ENCODE peak calls at places on chromosomes 16 and 17, in nine cellular contexts. J is naive thymus-derived CD4-positive, alpha-beta T cell; Q is fibroblast of the aortic adventitia; T is hippocampal formation; Y is activated CD8-positive, alpha-beta memory T cell treated with anti-CD3 and anti-CD28 coated beads for 24 hours; W is effector memory CD8-positive, alpha-beta T cell; V is stimulated activated CD4-positive, alpha-beta T cell treated with anti-CD3 and anti-CD28 coated beads, TNF-alpha, amount 100 ng/mL, for 4 hours; O is neuronal stem cell; H is activated naive CD4-positive, alpha-beta T cell treated with Interleukin-2 at 50 U/mL for 16 hours. D is an unnamed sample.

GRCh38 chr17:58224315-58224714 is 5.3 kb upstream of the MKS1 start:
- DNase-seq in J (no peak), Q (peak), T (no peak), Y (no peak), W (no peak), V (no peak), O (no peak), H (no peak), D (peak)

GRCh38 chr17:5561736-5562135 is 22.6 kb downstream of the NLRP1 start:
- DNase-seq in J (no peak), Q (no peak), T (no peak), Y (no peak), W (no peak), V (no peak), O (no peak), H (no peak), D (no peak)

GRCh38 chr16:85838381-85838780 is 38.9 kb downstream of the COX4I1 start:
- DNase-seq in J (no peak), Q (no peak), T (no peak), Y (no peak), W (no peak), V (no peak), O (no peak), H (no peak), D (no peak)

GRCh38 chr17:82088838-82089722 is 9.0 kb downstream of the FASN start:
- DNase-seq in J (no peak), Q (no peak), T (no peak), Y (no peak), W (no peak), V (no peak), O (no peak), H (no peak), D (no peak)

GRCh38 chr17:68461589-68461988 is 4.3 kb upstream of the WIPI1 start:
- DNase-seq in J (no peak), Q (no peak), T (no peak), Y (peak), W (no peak), V (peak), O (no peak), H (peak), D (no peak)

GRCh38 chr17:19686400-19687090 is 29.8 kb downstream of the SLC47A2 start:
- DNase-seq in J (no peak), Q (no peak), T (no peak), Y (no peak), W (no peak), V (no peak), O (no peak), H (no peak), D (no peak)

GRCh38 chr17:82424001-82424862 is 5.8 kb upstream of the OGFOD3 start:
- DNase-seq in J (peak), Q (peak), T (no peak), Y (peak), W (peak), V (peak), O (peak), H (peak), D (peak)

GRCh38 chr17:4850236-4850635 is 17.1 kb downstream of the MINK1 start:
- DNase-seq in J (no peak), Q (no peak), T (no peak), Y (no peak), W (no peak), V (no peak), O (no peak), H (no peak), D (no peak)

GRCh38 chr17:80878876-80879722 is 112.5 kb upstream of the CHMP6 start:
- DNase-seq in J (no peak), Q (no peak), T (no peak), Y (no peak), W (no peak), V (no peak), O (no peak), H (no peak), D (no peak)

GRCh38 chr17:67810464-67810863 is 14.8 kb upstream of the BPTF start:
- DNase-seq in J (no peak), Q (no peak), T (no peak), Y (no peak), W (no peak), V (no peak), O (no peak), H (no peak), D (no peak)

GRCh38 chr16:57044931-57045693 is 47.3 kb upstream of the CPNE2 start:
- DNase-seq in J (no peak), Q (no peak), T (no peak), Y (no peak), W (no peak), V (no peak), O (no peak), H (no peak), D (no peak)

GRCh38 chr17:41354538-41354937 is 3.9 kb upstream of the KRT33A start:
- DNase-seq in J (no peak), Q (no peak), T (no peak), Y (no peak), W (no peak), V (no peak), O (no peak), H (no peak), D (no peak)

GRCh38 chr17:68403122-68403521 is 54.2 kb downstream of the WIPI1 start:
- DNase-seq in J (no peak), Q (peak), T (no peak), Y (no peak), W (no peak), V (no peak), O (no peak), H (no peak), D (no peak)

GRCh38 chr17:10729334-10730193 is at the start of gene TMEM220:
- DNase-seq in J (peak), Q (peak), T (peak), Y (peak), W (no peak), V (peak), O (peak), H (peak), D (peak)

GRCh38 chr17:71632328-71632727 is 488.5 kb upstream of the SOX9 start:
- DNase-seq in J (no peak), Q (peak), T (no peak), Y (no peak), W (no peak), V (no peak), O (no peak), H (no peak), D (peak)

GRCh38 chr16:73065617-73066313 is 17.8 kb upstream of the ZFHX3 start:
- DNase-seq in J (no peak), Q (peak), T (no peak), Y (no peak), W (no peak), V (no peak), O (peak), H (no peak), D (no peak)

D was measured in Daoy.